ENCODE peak calls at places on chromosomes 4 and X, in nine cellular contexts. J, Z, T, R, C, P, X, O and G are unnamed samples.

GRCh38 chr4:3122081-3122563 is 47.6 kb downstream of the HTT start:
- DNase-seq in J (no peak), Z (no peak), T (peak), R (no peak), C (no peak), P (no peak), X (peak), O (no peak), G (no peak)

GRCh38 chr4:88858752-88859151 is 161.1 kb upstream of the NAP1L5 start:
- DNase-seq in J (no peak), Z (no peak), T (no peak), R (no peak), C (peak), P (no peak), X (no peak), O (no peak), G (no peak)

GRCh38 chr4:15552557-15553362 is 83.1 kb downstream of the CC2D2A start:
- DNase-seq in J (no peak), Z (no peak), T (no peak), R (no peak), C (no peak), P (no peak), X (no peak), O (no peak), G (no peak)

GRCh38 chr4:153159728-153160221 is 44.5 kb upstream of the TRIM2 start:
- DNase-seq in J (no peak), Z (no peak), T (peak), R (no peak), C (peak), P (no peak), X (peak), O (no peak), G (peak)

GRCh38 chrX:40496728-40497127 is 84.0 kb upstream of the ATP6AP2 start:
- DNase-seq in J (peak), Z (no peak), T (peak), R (no peak), C (peak), P (no peak), X (peak), O (no peak), G (no peak)

GRCh38 chr4:78694457-78694787 is 81.7 kb upstream of the BMP2K start:
- DNase-seq in J (no peak), Z (no peak), T (no peak), R (no peak), C (no peak), P (no peak), X (no peak), O (no peak), G (no peak)

GRCh38 chr4:6598641-6599040 is 23.7 kb downstream of the MAN2B2 start:
- DNase-seq in J (no peak), Z (no peak), T (no peak), R (no peak), C (no peak), P (no peak), X (no peak), O (no peak), G (no peak)

GRCh38 chr4:27057662-27058061 is 197.0 kb downstream of the STIM2 start:
- DNase-seq in J (no peak), Z (no peak), T (no peak), R (no peak), C (no peak), P (no peak), X (no peak), O (no peak), G (no peak)

GRCh38 chr4:77931452-77932135 is 69.0 kb downstream of the MRPL1 start:
- DNase-seq in J (no peak), Z (no peak), T (peak), R (no peak), C (peak), P (no peak), X (peak), O (no peak), G (peak)

GRCh38 chr4:48778431-48779094 is 1.5 kb downstream of the FRYL start:
- DNase-seq in J (no peak), Z (no peak), T (peak), R (no peak), C (peak), P (no peak), X (peak), O (no peak), G (peak)

GRCh38 chrX:42624524-42624923 is 153.4 kb downstream of the PPP1R2C start:
- DNase-seq in J (no peak), Z (no peak), T (no peak), R (no peak), C (no peak), P (no peak), X (no peak), O (no peak), G (no peak)

GRCh38 chrX:40471965-40472648 is 108.7 kb upstream of the ATP6AP2 start:
- DNase-seq in J (peak), Z (no peak), T (peak), R (peak), C (peak), P (no peak), X (peak), O (no peak), G (peak)

GRCh38 chr4:54662123-54662522 is 4.4 kb downstream of the KIT start:
- DNase-seq in J (no peak), Z (no peak), T (no peak), R (no peak), C (no peak), P (no peak), X (no peak), O (no peak), G (no peak)

GRCh38 chrX:37955273-37955672 is 51.1 kb upstream of the SYTL5 start:
- DNase-seq in J (no peak), Z (no peak), T (no peak), R (no peak), C (no peak), P (no peak), X (no peak), O (no peak), G (no peak)

DNA sequence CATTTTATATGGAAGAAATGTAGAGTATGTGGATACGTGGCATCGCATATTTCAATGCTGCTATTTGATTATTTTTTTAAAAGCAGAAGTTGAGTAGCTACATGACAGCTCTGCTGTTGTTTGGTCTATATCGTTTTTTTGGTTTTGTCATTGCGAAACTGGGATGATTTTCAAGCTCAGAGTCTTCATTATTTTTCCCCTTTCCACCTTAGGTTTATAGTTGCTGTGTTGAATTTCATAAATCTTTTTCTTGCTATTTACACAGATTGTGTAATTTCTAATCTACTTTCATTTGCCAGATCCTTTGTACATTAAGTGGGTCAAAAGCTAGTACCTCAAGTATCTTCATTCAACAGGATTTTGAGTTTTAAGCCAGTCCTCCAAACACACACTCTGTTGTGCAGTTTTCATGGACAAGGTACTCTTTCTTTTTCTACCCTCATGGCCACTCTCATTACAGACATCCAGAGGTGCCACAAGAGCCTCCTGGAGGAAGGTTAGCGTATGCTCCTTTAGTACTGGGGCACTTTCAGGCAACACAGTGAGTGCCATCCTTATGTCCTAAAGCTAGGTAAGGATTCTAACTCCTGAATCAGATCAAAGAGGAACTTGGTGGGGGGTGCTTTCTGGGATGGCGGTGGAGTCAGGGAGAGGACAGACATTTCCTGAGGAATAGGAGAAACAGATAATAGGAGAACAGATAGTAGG is 123.2 kb downstream of the FHIP1A start:
- DNase-seq in J (no peak), Z (no peak), T (no peak), R (no peak), C (no peak), P (no peak), X (no peak), O (no peak), G (no peak)
- TF ChIP-seq CTCF in J (no peak), Z (no peak), T (no peak), R (no peak), C (no peak), P (no peak), X (no peak), O (no peak), G (peak)

GRCh38 chrX:9207142-9207541 is 173.2 kb upstream of the FAM9B start:
- DNase-seq in J (no peak), Z (no peak), T (peak), R (no peak), C (peak), P (no peak), X (no peak), O (no peak), G (no peak)
- H3K4me3 ChIP-seq in J (peak), Z (no peak), T (peak), R (no peak), C (no peak), P (no peak), X (no peak), O (peak), G (no peak)

GRCh38 chrX:46574337-46574940 is 874 bp downstream of the CHST7 start:
- DNase-seq in J (no peak), Z (no peak), T (no peak), R (no peak), C (no peak), P (no peak), X (no peak), O (no peak), G (peak)
- TF ChIP-seq CTCF in J (no peak), Z (no peak), T (no peak), R (no peak), C (no peak), P (no peak), X (no peak), O (no peak), G (no peak)

GRCh38 chrX:2967584-2967983 is 38.4 kb upstream of the ARSD start:
- DNase-seq in J (no peak), Z (no peak), T (no peak), R (no peak), C (no peak), P (no peak), X (no peak), O (no peak), G (no peak)

GRCh38 chrX:2967998-2968909 is 38.1 kb upstream of the ARSH start:
- DNase-seq in J (no peak), Z (no peak), T (peak), R (peak), C (peak), P (peak), X (peak), O (no peak), G (peak)

GRCh38 chrX:2967012-2967411 is 37.9 kb upstream of the ARSD start:
- DNase-seq in J (no peak), Z (no peak), T (no peak), R (no peak), C (no peak), P (no peak), X (no peak), O (no peak), G (no peak)

GRCh38 chrX:2965965-2966364 is 36.8 kb upstream of the ARSD start:
- DNase-seq in J (no peak), Z (no peak), T (no peak), R (no peak), C (no peak), P (no peak), X (no peak), O (no peak), G (peak)

GRCh38 chrX:2969021-2969420 is 37.3 kb upstream of the ARSH start:
- DNase-seq in J (no peak), Z (no peak), T (no peak), R (no peak), C (no peak), P (no peak), X (no peak), O (no peak), G (no peak)
- H3K4me3 ChIP-seq in J (no peak), Z (no peak), T (no peak), R (no peak), C (no peak), P (no peak), X (no peak), O (no peak), G (no peak)

GRCh38 chr4:128384091-128384520 is 96.5 kb upstream of the PGRMC2 start:
- DNase-seq in J (no peak), Z (no peak), T (peak), R (no peak), C (no peak), P (no peak), X (peak), O (no peak), G (no peak)

GRCh38 chr4:128385199-128385598 is 97.6 kb upstream of the PGRMC2 start:
- DNase-seq in J (no peak), Z (no peak), T (no peak), R (no peak), C (no peak), P (no peak), X (no peak), O (no peak), G (no peak)

GRCh38 chr4:128386761-128387599 is 99.4 kb upstream of the PGRMC2 start:
- DNase-seq in J (peak), Z (peak), T (peak), R (peak), C (peak), P (peak), X (peak), O (peak), G (peak)

GRCh38 chr4:128384765-128385164 is 97.2 kb upstream of the PGRMC2 start:
- DNase-seq in J (no peak), Z (no peak), T (no peak), R (no peak), C (no peak), P (no peak), X (no peak), O (no peak), G (no peak)

GRCh38 chr4:128385683-128386304 is 98.2 kb upstream of the PGRMC2 start:
- DNase-seq in J (no peak), Z (no peak), T (peak), R (no peak), C (peak), P (no peak), X (peak), O (no peak), G (peak)
- TF ChIP-seq CTCF in J (peak), Z (peak), T (peak), R (no peak), C (peak), P (no peak), X (peak), O (no peak), G (peak)

GRCh38 chr4:1006856-1007255 is 4.6 kb upstream of the FGFRL1 start:
- DNase-seq in J (no peak), Z (no peak), T (no peak), R (no peak), C (no peak), P (no peak), X (no peak), O (no peak), G (no peak)

GRCh38 chr4:1011022-1011694 is at the start of gene FGFRL1:
- DNase-seq in J (peak), Z (peak), T (peak), R (peak), C (peak), P (peak), X (peak), O (peak), G (peak)

GRCh38 chr4:1010522-1011021 is 854 bp upstream of the FGFRL1 start:
- DNase-seq in J (peak), Z (peak), T (peak), R (no peak), C (peak), P (peak), X (peak), O (peak), G (peak)

GRCh38 chr4:1009647-1010521 is 1.5 kb upstream of the FGFRL1 start:
- DNase-seq in J (no peak), Z (no peak), T (peak), R (peak), C (peak), P (peak), X (peak), O (peak), G (peak)

GRCh38 chr4:1008840-1009646 is 2.4 kb upstream of the FGFRL1 start:
- DNase-seq in J (no peak), Z (no peak), T (no peak), R (no peak), C (no peak), P (no peak), X (no peak), O (peak), G (peak)
- H3K4me3 ChIP-seq in J (peak), Z (peak), T (peak), R (peak), C (peak), P (peak), X (peak), O (peak), G (peak)

DNA sequence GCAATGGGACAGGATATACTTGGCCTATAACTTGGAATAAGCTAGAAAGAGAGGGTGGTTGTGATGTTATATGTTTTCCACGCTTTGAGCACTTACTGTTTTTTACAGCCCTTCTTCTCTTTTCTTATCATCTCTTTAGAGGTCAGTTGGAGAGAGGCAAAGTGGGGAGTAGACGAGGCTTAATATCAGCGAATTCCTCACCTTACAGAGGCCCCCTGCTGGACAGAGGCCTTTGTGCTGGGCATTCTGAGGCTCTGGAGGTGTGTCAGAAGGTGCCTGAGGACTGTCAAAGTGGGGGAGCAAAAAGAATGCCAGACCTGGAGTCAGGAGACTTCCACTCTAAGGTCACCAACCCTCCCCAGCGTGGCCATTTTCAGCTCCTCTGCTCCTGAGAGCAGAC is 42.5 kb downstream of the MAMLD1 start:
- DNase-seq in J (no peak), Z (no peak), T (no peak), R (no peak), C (no peak), P (no peak), X (no peak), O (no peak), G (no peak)
- TF ChIP-seq CTCF in J (peak), Z (no peak), T (peak), R (no peak), C (no peak), P (no peak), X (peak), O (no peak), G (no peak)